ENCODE peak calls at places on chromosomes 11 and 22, in four cellular contexts. C is HCT116, S is prostate gland, L is breast epithelium. U is an unnamed sample.

GRCh38 chr11:10441021-10441523 is 14.0 kb upstream of the AMPD3 start:
- DNase-seq in C (no peak), S (no peak), L (no peak), U (no peak)

GRCh38 chr11:3849297-3849874 is 6.1 kb upstream of the STIM1 start:
- DNase-seq in C (no peak), S (peak; percentile 31), L (no peak), U (no peak)

GRCh38 chr11:33475999-33476398 is 218.8 kb downstream of the HIPK3 start:
- DNase-seq in C (no peak), S (peak; percentile 36), L (no peak), U (peak; percentile 16)

GRCh38 chr11:69174841-69175240 is 19.1 kb downstream of the SMIM38 start:
- DNase-seq in C (no peak), S (no peak), L (no peak), U (no peak)

GRCh38 chr11:80843266-80843974 is 1402.6 kb upstream of the TENM4 start:
- DNase-seq in C (no peak), S (no peak), L (no peak), U (no peak)

GRCh38 chr11:118304227-118304808 is at the start of gene CD3E:
- DNase-seq in C (no peak), S (no peak), L (no peak), U (no peak)

GRCh38 chr22:32574397-32574796 is 99.8 kb downstream of the FBXO7 start:
- DNase-seq in C (no peak), S (no peak), L (peak; percentile 44), U (no peak)

GRCh38 chr11:124441519-124441918 is 4.0 kb downstream of the OR8B8 start:
- DNase-seq in C (no peak), S (no peak), L (no peak), U (no peak)

GRCh38 chr11:128688031-128688713 is 5.7 kb upstream of the FLI1 start:
- DNase-seq in C (no peak), S (no peak), L (no peak), U (no peak)

GRCh38 chr11:35918716-35919115 is 25.1 kb upstream of the LDLRAD3 start:
- DNase-seq in C (no peak), S (no peak), L (no peak), U (no peak)

GRCh38 chr11:115194798-115195101 is 309.5 kb downstream of the CADM1 start:
- DNase-seq in C (no peak), S (no peak), L (no peak), U (no peak)

GRCh38 chr11:130449996-130450419 is 1.6 kb downstream of the ADAMTS15 start:
- DNase-seq in C (no peak), S (no peak), L (peak; percentile 71), U (peak; percentile 83)

GRCh38 chr11:130422251-130422995 is 6.0 kb downstream of the ADAMTS8 start:
- DNase-seq in C (no peak), S (no peak), L (no peak), U (no peak)

GRCh38 chr11:75326439-75326810 is 25.0 kb downstream of the ARRB1 start:
- DNase-seq in C (no peak), S (no peak), L (no peak), U (no peak)

GRCh38 chr11:46291441-46292143 is 14.1 kb downstream of the CREB3L1 start:
- DNase-seq in C (no peak), S (no peak), L (no peak), U (no peak)

GRCh38 chr11:111561801-111562325 is 21.3 kb downstream of the LAYN start:
- DNase-seq in C (no peak), S (no peak), L (no peak), U (no peak)

GRCh38 chr11:121337078-121337477 is 44.5 kb downstream of the SC5D start:
- DNase-seq in C (no peak), S (no peak), L (no peak), U (no peak)

GRCh38 chr11:22711880-22712279 is 45.5 kb downstream of the GAS2 start:
- DNase-seq in C (no peak), S (no peak), L (no peak), U (no peak)

GRCh38 chr22:24383061-24383460 is 44.3 kb upstream of the ADORA2A start:
- DNase-seq in C (no peak), S (no peak), L (no peak), U (no peak)

GRCh38 chr22:16563555-16564520 is 28.8 kb downstream of the CCT8L2 start:
- DNase-seq in C (no peak), S (no peak), L (no peak), U (no peak)

GRCh38 chr11:86116386-86116726 is 47.5 kb upstream of the PICALM start:
- DNase-seq in C (no peak), S (no peak), L (no peak), U (no peak)

GRCh38 chr11:11626128-11626527 is 4.3 kb upstream of the GALNT18 start:
- DNase-seq in C (no peak), S (no peak), L (no peak), U (no peak)

GRCh38 chr11:2289350-2289749 is 12.4 kb downstream of the C11orf21 start:
- DNase-seq in C (no peak), S (no peak), L (no peak), U (no peak)

GRCh38 chr11:131978351-131978750 is 607.9 kb downstream of the NTM start:
- DNase-seq in C (no peak), S (no peak), L (no peak), U (no peak)

GRCh38 chr22:33867118-33867863 is 53.0 kb downstream of the LARGE1 start:
- DNase-seq in C (no peak), S (no peak), L (no peak), U (no peak)

GRCh38 chr11:123213307-123213708 is 18.3 kb upstream of the CLMP start:
- DNase-seq in C (no peak), S (no peak), L (no peak), U (no peak)

GRCh38 chr11:107018274-107018901 is at the start of gene GUCY1A2:
- DNase-seq in C (no peak), S (peak; percentile 11), L (no peak), U (no peak)

GRCh38 chr22:39662677-39663034 is 92.1 kb downstream of the CACNA1I start:
- DNase-seq in C (no peak), S (no peak), L (no peak), U (no peak)

GRCh38 chr11:33262016-33262638 is 4.9 kb downstream of the HIPK3 start:
- DNase-seq in C (no peak), S (no peak), L (no peak), U (no peak)

GRCh38 chr11:121588747-121589146 is 136.0 kb upstream of the SORL1-AS1 start:
- DNase-seq in C (no peak), S (no peak), L (no peak), U (no peak)

GRCh38 chr11:64501500-64502427 is 89.3 kb upstream of the SLC22A12 start:
- DNase-seq in C (no peak), S (no peak), L (no peak), U (no peak)

GRCh38 chr11:64499261-64500004 is 91.6 kb upstream of the SLC22A12 start:
- DNase-seq in C (no peak), S (no peak), L (no peak), U (no peak)

GRCh38 chr11:64502634-64503033 is 88.4 kb upstream of the SLC22A12 start:
- DNase-seq in C (no peak), S (no peak), L (no peak), U (no peak)

GRCh38 chr11:64498151-64498550 is 92.9 kb upstream of the SLC22A12 start:
- DNase-seq in C (no peak), S (no peak), L (no peak), U (no peak)

GRCh38 chr11:64500176-64501013 is 90.6 kb upstream of the SLC22A12 start:
- DNase-seq in C (peak; percentile 4), S (no peak), L (no peak), U (no peak)
- TF ChIP-seq POLR2A in C (peak; percentile 35), S (no peak), L (no peak), U (no peak)

GRCh38 chr22:45001653-45002052 is 8.2 kb downstream of the PHF21B start:
- DNase-seq in C (no peak), S (no peak), L (no peak), U (no peak)
- H3K27ac ChIP-seq in C (no peak overlapping the region), S (no peak overlapping the region), L (no peak overlapping the region), U (no peak overlapping the region)

GRCh38 chr11:88644724-88645123 is 307.2 kb upstream of the CTSC start:
- DNase-seq in C (no peak), S (no peak), L (no peak), U (no peak)
- TF ChIP-seq POLR2A in C (no peak), S (no peak), L (no peak), U (no peak)

GRCh38 chr11:47863893-47864430 is 15.8 kb upstream of the NUP160 start:
- DNase-seq in C (no peak), S (no peak), L (no peak), U (no peak)
- H3K27ac ChIP-seq in C (no peak overlapping the region), S (no peak overlapping the region), L (no peak overlapping the region), U (peak overlapping the region; percentile 71)

GRCh38 chr22:37521236-37521739 is 2.1 kb upstream of the CARD10 start:
- DNase-seq in C (no peak), S (no peak), L (no peak), U (no peak)

GRCh38 chr22:37520754-37521153 is 1.5 kb upstream of the CARD10 start:
- DNase-seq in C (no peak), S (no peak), L (no peak), U (no peak)

GRCh38 chr22:37517826-37518450 is 1.3 kb downstream of the CARD10 start:
- DNase-seq in C (no peak), S (no peak), L (peak; percentile 79), U (no peak)

GRCh38 chr22:37518509-37519267 is 527 bp downstream of the CARD10 start:
- DNase-seq in C (no peak), S (no peak), L (no peak), U (no peak)

GRCh38 chr22:37519268-37520195 is at the start of gene CARD10:
- DNase-seq in C (no peak), S (no peak), L (no peak), U (no peak)
- TF ChIP-seq POLR2A in C (no peak), S (peak; percentile 26), L (no peak), U (no peak)

GRCh38 chr11:102685311-102685710 is 20.3 kb downstream of the MMP27 start:
- DNase-seq in C (no peak), S (peak; percentile 12), L (no peak), U (no peak)
- H3K27ac ChIP-seq in C (no peak overlapping the region), S (no peak overlapping the region), L (peak overlapping the region; percentile 70), U (no peak overlapping the region)